ENCODE peak calls at places on chromosomes 5 and 9, in eight cellular contexts. Y is neural progenitor cell; A is heart right ventricle; R is CD4-positive, CD25-positive, alpha-beta regulatory T cell; C is adipocyte; O is right cardiac atrium; G is MM.1S; X is left ventricle myocardium inferior. L is an unnamed sample. For H3K4me1 and H3K27me3, the result is how much of the 10 kb centered on the place peaks cover.

GRCh38 chr5:6900828-6901227 is 187.6 kb downstream of the TENT4A start:
- DNase-seq in X (no peak), A (no peak), C (no peak), Y (peak), G (no peak), O (no peak), R (no peak), L (no peak)

GRCh38 chr9:82346040-82346439 is 357.5 kb downstream of the SPATA31D1 start:
- DNase-seq in X (no peak), A (no peak), C (no peak), Y (no peak), R (no peak), O (no peak), G (no peak), L (no peak)

GRCh38 chr9:89739531-89740315 is 134.9 kb downstream of the GADD45G start:
- DNase-seq in X (no peak), C (no peak), R (no peak), A (no peak), O (no peak), G (no peak), Y (no peak), L (no peak)

GRCh38 chr9:107064378-107064777 is 201.4 kb downstream of the ZNF462 start:
- DNase-seq in A (no peak), X (no peak), O (no peak), Y (no peak), G (no peak), C (no peak), R (no peak), L (no peak)

GRCh38 chr5:117165068-117165467 is 590.4 kb upstream of the SEMA6A start:
- DNase-seq in Y (no peak), O (no peak), R (no peak), X (no peak), G (no peak), C (no peak), A (no peak), L (no peak)

GRCh38 chr5:72920690-72921089 is 35.2 kb upstream of the FCHO2 start:
- DNase-seq in A (no peak), O (no peak), R (no peak), C (peak), G (peak), Y (peak), X (no peak), L (no peak)

GRCh38 chr9:70352802-70353201 is 61.7 kb downstream of the KLF9 start:
- DNase-seq in A (no peak), R (peak), O (no peak), C (peak), X (no peak), Y (no peak), G (no peak), L (no peak)

GRCh38 chr5:178123987-178124925 is 6.6 kb upstream of the RMND5B start:
- DNase-seq in C (no peak), X (no peak), R (no peak), O (peak), Y (no peak), A (no peak), G (no peak), L (no peak)

GRCh38 chr5:1943481-1943880 is 60.8 kb upstream of the IRX4 start:
- DNase-seq in O (no peak), Y (no peak), R (no peak), G (no peak), X (no peak), C (no peak), A (no peak), L (no peak)

GRCh38 chr9:77325058-77325457 is 147.7 kb downstream of the VPS13A start:
- DNase-seq in X (no peak), A (no peak), R (no peak), G (no peak), C (no peak), Y (no peak), O (no peak), L (no peak)

GRCh38 chr9:106796771-106797170 is 66.2 kb upstream of the ZNF462 start:
- DNase-seq in Y (no peak), G (no peak), R (no peak), O (no peak), X (no peak), C (no peak), A (no peak), L (no peak)

GRCh38 chr5:116371935-116372334 is 202.7 kb downstream of the SEMA6A start:
- DNase-seq in G (no peak), A (no peak), C (no peak), O (no peak), R (no peak), X (no peak), Y (no peak), L (no peak)

GRCh38 chr9:133528001-133528886 is 3.5 kb upstream of the MYMK start:
- DNase-seq in O (no peak), G (no peak), X (no peak), R (no peak), Y (peak), C (no peak), A (no peak), L (no peak)

GRCh38 chr9:133529457-133529856 is 4.7 kb upstream of the MYMK start:
- DNase-seq in Y (no peak), A (no peak), G (no peak), R (no peak), X (no peak), C (no peak), O (no peak), L (no peak)

GRCh38 chr9:133528887-133529262 is 4.1 kb upstream of the MYMK start:
- DNase-seq in Y (no peak), R (no peak), G (no peak), A (no peak), C (no peak), O (no peak), X (no peak), L (no peak)

GRCh38 chr9:133531293-133531692 is 3.2 kb upstream of the ADAMTSL2 start:
- DNase-seq in C (no peak), A (no peak), R (no peak), Y (no peak), G (no peak), O (no peak), X (no peak), L (no peak)

DNA sequence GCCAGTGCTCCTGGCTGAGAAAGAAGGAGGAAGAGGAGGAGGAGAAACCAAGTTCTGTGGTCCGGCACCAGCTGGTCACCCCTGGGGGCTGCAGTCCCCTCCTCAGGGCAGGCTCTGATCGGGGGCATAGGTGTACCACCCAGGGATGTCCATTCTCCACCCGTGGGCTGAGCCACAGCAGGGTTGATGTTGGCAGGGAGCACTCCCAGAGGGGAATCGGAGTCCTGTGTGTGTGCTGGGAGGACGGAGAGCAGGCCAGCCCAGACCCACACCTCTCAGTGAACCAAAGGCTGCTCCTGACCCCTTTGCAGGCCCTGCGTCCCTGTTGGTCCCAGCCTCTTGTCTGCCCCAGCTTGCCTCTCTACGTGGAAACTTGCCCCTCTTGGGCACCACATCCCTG is 4.6 kb upstream of the ADAMTSL2 start:
- DNase-seq in A (no peak), O (no peak), X (no peak), Y (no peak), C (no peak), R (no peak), G (no peak), L (no peak)
- H3K4me1 ChIP-seq in A (half or more), O (under half), X (half or more), Y (under half), C (under half), R (under half), G (under half), L (under half)

GRCh38 chr9:36867672-36868471 is 166.2 kb downstream of the PAX5 start:
- DNase-seq in Y (no peak), C (no peak), A (no peak), R (no peak), G (no peak), O (no peak), X (no peak), L (no peak)
- H3K27me3 ChIP-seq in Y (under half), C (half or more), A (under half), R (under half), G (half or more), O (under half), X (half or more), L (under half)

GRCh38 chr9:36282275-36282674 is 24.0 kb upstream of the GNE start:
- DNase-seq in A (no peak), R (no peak), C (no peak), O (no peak), G (no peak), X (no peak), Y (no peak), L (no peak)
- H3K4me1 ChIP-seq in A (under half), R (under half), C (under half), O (under half), G (under half), X (under half), Y (under half), L (under half)

DNA sequence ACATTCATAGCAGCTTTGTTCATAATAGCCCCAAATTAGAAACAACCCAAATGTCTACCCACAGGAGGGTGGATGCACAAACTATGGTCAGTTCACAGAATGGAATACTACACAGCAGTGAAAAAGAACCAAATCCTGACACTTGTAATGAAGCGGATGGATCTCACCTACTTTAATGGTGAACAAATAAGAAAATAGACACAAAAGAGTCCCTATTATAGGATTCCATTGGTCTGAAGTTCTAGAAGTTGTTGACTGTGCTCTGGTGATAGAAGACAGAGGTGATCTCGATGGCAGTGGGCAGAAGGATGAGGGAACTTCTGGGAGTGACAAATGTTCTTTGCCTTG is 20.6 kb upstream of the LAMC3 start:
- DNase-seq in Y (no peak), G (no peak), R (no peak), A (no peak), O (no peak), X (no peak), C (no peak), L (no peak)
- H3K27me3 ChIP-seq in Y (under half), G (half or more), R (under half), A (under half), O (under half), X (half or more), C (under half), L (under half)

GRCh38 chr9:134188421-134189166 is 24.2 kb upstream of the RNU6ATAC start:
- DNase-seq in X (no peak), A (no peak), G (no peak), O (peak), Y (no peak), C (no peak), R (no peak), L (no peak)
- H3K4me1 ChIP-seq in X (under half), A (under half), G (under half), O (under half), Y (under half), C (under half), R (under half), L (under half)

GRCh38 chr5:110072646-110073045 is 382.9 kb downstream of the MAN2A1 start:
- DNase-seq in R (no peak), O (no peak), X (no peak), C (no peak), A (no peak), Y (no peak), G (no peak), L (no peak)

GRCh38 chr5:110073534-110073933 is 383.8 kb downstream of the MAN2A1 start:
- DNase-seq in G (no peak), X (no peak), A (no peak), C (no peak), O (no peak), R (no peak), Y (no peak), L (no peak)

GRCh38 chr5:110075656-110076055 is 385.9 kb downstream of the MAN2A1 start:
- DNase-seq in R (no peak), G (no peak), A (no peak), C (no peak), O (no peak), Y (no peak), X (no peak), L (no peak)

GRCh38 chr5:110082194-110082593 is 392.5 kb downstream of the MAN2A1 start:
- DNase-seq in G (no peak), Y (no peak), C (no peak), O (no peak), X (no peak), R (no peak), A (no peak), L (no peak)

DNA sequence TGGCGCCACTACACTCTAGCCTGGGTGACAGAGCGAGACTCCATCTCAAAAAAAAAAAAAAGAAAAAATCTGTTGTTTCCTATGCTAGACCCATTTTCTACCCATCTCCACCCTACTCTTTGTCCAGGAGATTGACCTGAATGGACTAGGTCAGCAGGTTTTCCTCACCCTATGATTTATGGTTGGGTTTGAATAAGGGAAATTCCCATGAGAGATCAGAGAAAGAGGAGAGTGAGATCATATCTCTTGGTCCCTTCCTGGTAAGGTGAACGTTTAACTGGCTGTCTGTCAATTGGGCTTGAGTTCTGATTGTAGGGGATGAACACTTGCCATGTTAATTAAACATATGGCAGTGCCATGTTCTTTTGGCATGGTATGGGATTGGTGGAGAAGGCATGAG is 387.4 kb downstream of the MAN2A1 start:
- DNase-seq in G (no peak), C (no peak), Y (no peak), R (no peak), O (no peak), A (no peak), X (no peak), L (no peak)
- H3K27me3 ChIP-seq in G (under half), C (under half), Y (under half), R (under half), O (under half), A (under half), X (under half), L (under half)

GRCh38 chr5:150627731-150628545 is 12.5 kb upstream of the SYNPO start:
- DNase-seq in R (no peak), O (peak), Y (no peak), X (no peak), C (peak), G (no peak), A (no peak), L (no peak)
- H3K4me1 ChIP-seq in R (under half), O (under half), Y (under half), X (half or more), C (half or more), G (under half), A (half or more), L (under half)